ENCODE peak calls at places on chromosomes 2 and 18, in nine cellular contexts. C is NCI-H1092; S is Kasumi-1; G is fibroblast of lung; I is astrocyte of the cerebellum; N is activated T-helper 1 cell treated with anti-CD3 and anti-CD28 coated beads, Interleukin-12 subunit alpha, Interleukin-12 subunit beta, Interleukin-2, Interleukin-4 antibody, amounts not matched to agents 30 ng/mL and 10 ng/mL and 1 ng/mL, durations not matched to agents 14 hours and 24 hours and 36 hours; P is stimulated activated CD8-positive, alpha-beta memory T cell treated with anti-CD3 and anti-CD28 coated beads, Interleukin-4, amount 100 ng/mL, for 4 hours; R is SK-N-SH; A is AG09319. U is an unnamed sample.

GRCh38 chr18:45657357-45658335 is 42.4 kb downstream of the SLC14A2 start:
- DNase-seq in C (no peak), S (no peak), G (peak), I (no peak), N (peak), P (no peak), R (no peak), A (no peak), U (no peak)

GRCh38 chr2:128644745-128645256 is 326.1 kb upstream of the HS6ST1 start:
- DNase-seq in C (no peak), S (no peak), G (no peak), I (no peak), N (no peak), P (no peak), R (no peak), A (no peak), U (no peak)

GRCh38 chr2:199485732-199486335 is 28.1 kb upstream of the SATB2 start:
- DNase-seq in C (no peak), S (peak), G (peak), I (peak), N (no peak), P (no peak), R (no peak), A (peak), U (no peak)

GRCh38 chr18:31493941-31494340 is 4.0 kb upstream of the DSG2 start:
- DNase-seq in C (no peak), S (no peak), G (no peak), I (no peak), N (no peak), P (no peak), R (no peak), A (no peak), U (no peak)

GRCh38 chr18:76487076-76487475 is 8.0 kb downstream of the ZNF516 start:
- DNase-seq in C (no peak), S (no peak), G (no peak), I (no peak), N (no peak), P (no peak), R (no peak), A (no peak), U (no peak)

GRCh38 chr2:96970248-96970875 is 16.0 kb downstream of the FAM178B start:
- DNase-seq in C (no peak), S (peak), G (no peak), I (no peak), N (no peak), P (no peak), R (no peak), A (no peak), U (no peak)

GRCh38 chr2:109507828-109508227 is 105.9 kb downstream of the SEPTIN10 start:
- DNase-seq in C (no peak), S (no peak), G (no peak), I (no peak), N (no peak), P (no peak), R (no peak), A (no peak), U (no peak)

GRCh38 chr2:71385008-71385407 is 53.4 kb downstream of the ZNF638 start:
- DNase-seq in C (no peak), S (no peak), G (peak), I (peak), N (no peak), P (no peak), R (no peak), A (peak), U (no peak)

GRCh38 chr2:146321175-146321574 is 1523.7 kb upstream of the ACVR2A start:
- DNase-seq in C (no peak), S (no peak), G (peak), I (no peak), N (no peak), P (no peak), R (no peak), A (no peak), U (no peak)

GRCh38 chr2:32235315-32235714 is 29.4 kb downstream of the NLRC4 start:
- DNase-seq in C (no peak), S (no peak), G (no peak), I (no peak), N (no peak), P (no peak), R (no peak), A (peak), U (no peak)

GRCh38 chr2:154133823-154134222 is 262.1 kb downstream of the GALNT13 start:
- DNase-seq in C (no peak), S (no peak), G (no peak), I (no peak), N (no peak), P (no peak), R (no peak), A (no peak), U (no peak)

GRCh38 chr2:9199716-9200633 is 6.6 kb upstream of the ASAP2 start:
- DNase-seq in C (no peak), S (no peak), G (peak), I (no peak), N (no peak), P (no peak), R (no peak), A (no peak), U (no peak)

GRCh38 chr2:239897596-239898235 is 127.4 kb downstream of the NDUFA10 start:
- DNase-seq in C (no peak), S (no peak), G (no peak), I (no peak), N (no peak), P (no peak), R (no peak), A (no peak), U (no peak)

GRCh38 chr2:178324072-178324471 is 126.9 kb downstream of the PRKRA start:
- DNase-seq in C (no peak), S (no peak), G (no peak), I (no peak), N (no peak), P (no peak), R (no peak), A (no peak), U (no peak)

GRCh38 chr2:65708129-65708528 is 275.7 kb upstream of the SPRED2 start:
- DNase-seq in C (no peak), S (no peak), G (peak), I (no peak), N (no peak), P (no peak), R (no peak), A (no peak), U (no peak)

GRCh38 chr2:218727502-218728165 is 17.0 kb downstream of the TTLL4 start:
- DNase-seq in C (no peak), S (peak), G (no peak), I (no peak), N (no peak), P (no peak), R (no peak), A (no peak), U (no peak)

GRCh38 chr18:37742436-37742835 is 176.8 kb upstream of the CELF4 start:
- DNase-seq in C (no peak), S (no peak), G (no peak), I (no peak), N (no peak), P (no peak), R (peak), A (no peak), U (no peak)

GRCh38 chr2:129929321-129930290 is 49.9 kb upstream of the RAB6C start:
- DNase-seq in C (no peak), S (no peak), G (no peak), I (no peak), N (no peak), P (no peak), R (peak), A (peak), U (no peak)

GRCh38 chr18:48811401-48811800 is 139.4 kb downstream of the SMAD7 start:
- DNase-seq in C (no peak), S (no peak), G (no peak), I (no peak), N (no peak), P (no peak), R (no peak), A (no peak), U (no peak)

GRCh38 chr2:85589982-85590791 is 5.4 kb upstream of the RNF181 start:
- DNase-seq in C (no peak), S (peak), G (peak), I (peak), N (no peak), P (no peak), R (no peak), A (peak), U (no peak)

GRCh38 chr2:239328306-239329191 is 72.3 kb downstream of the HDAC4 start:
- DNase-seq in C (no peak), S (no peak), G (peak), I (peak), N (no peak), P (no peak), R (peak), A (peak), U (no peak)

GRCh38 chr2:226746206-226746800 is 53.3 kb downstream of the IRS1 start:
- DNase-seq in C (no peak), S (no peak), G (no peak), I (no peak), N (no peak), P (no peak), R (no peak), A (no peak), U (no peak)

GRCh38 chr2:135744761-135745314 is 3.2 kb downstream of the UBXN4 start:
- DNase-seq in C (no peak), S (peak), G (peak), I (no peak), N (no peak), P (no peak), R (peak), A (no peak), U (no peak)

GRCh38 chr2:56626927-56627326 is 443.1 kb downstream of the CCDC85A start:
- DNase-seq in C (no peak), S (no peak), G (no peak), I (no peak), N (no peak), P (no peak), R (no peak), A (no peak), U (no peak)

GRCh38 chr2:5076599-5076998 is 615.6 kb upstream of the SOX11 start:
- DNase-seq in C (no peak), S (no peak), G (no peak), I (no peak), N (no peak), P (no peak), R (no peak), A (no peak), U (no peak)

GRCh38 chr2:186129767-186130581 is 356.1 kb upstream of the ZC3H15 start:
- DNase-seq in C (peak), S (no peak), G (peak), I (peak), N (no peak), P (no peak), R (no peak), A (no peak), U (no peak)

GRCh38 chr2:55856936-55857335 is 66.6 kb downstream of the EFEMP1 start:
- DNase-seq in C (no peak), S (no peak), G (peak), I (no peak), N (no peak), P (no peak), R (no peak), A (no peak), U (no peak)

GRCh38 chr2:195595825-195596224 is 61.2 kb upstream of the SLC39A10 start:
- DNase-seq in C (no peak), S (no peak), G (no peak), I (no peak), N (no peak), P (no peak), R (no peak), A (no peak), U (no peak)

U was measured in esophagus squamous epithelium.